ENCODE peak calls at places on chromosomes 2 and 18, in eight cellular contexts. One of them, this sample, is unnamed.

GRCh38 chr2:3974765-3975164 is 271.4 kb downstream of the DCDC2C start:
- DNase-seq in mammary epithelial cell: no peak
- DNase-seq in NT2/D1: no peak
- DNase-seq in neuronal stem cell: no peak
- DNase-seq in mesenchymal stem cell: no peak
- DNase-seq in adipocyte: no peak
- DNase-seq in astrocyte: no peak
- DNase-seq in H9: no peak
- DNase-seq in this sample: no peak

GRCh38 chr18:63131106-63131943 is 188.2 kb downstream of the BCL2 start:
- DNase-seq in mammary epithelial cell: peak; percentile 32
- DNase-seq in astrocyte: peak; percentile 12
- DNase-seq in neuronal stem cell: peak; percentile 43
- DNase-seq in H9: peak; percentile 43
- DNase-seq in NT2/D1: peak; percentile 1
- DNase-seq in adipocyte: peak; percentile 91
- DNase-seq in mesenchymal stem cell: peak; percentile 60
- DNase-seq in this sample: peak; percentile 76

GRCh38 chr18:59874166-59874565 is 25.6 kb upstream of the PMAIP1 start:
- DNase-seq in NT2/D1: no peak
- DNase-seq in mammary epithelial cell: peak; percentile 61
- DNase-seq in H9: no peak
- DNase-seq in mesenchymal stem cell: peak; percentile 93
- DNase-seq in neuronal stem cell: no peak
- DNase-seq in astrocyte: peak; percentile 91
- DNase-seq in adipocyte: peak; percentile 84
- DNase-seq in this sample: peak; percentile 92

GRCh38 chr2:119462574-119462973 is 30.9 kb downstream of the TMEM37 start:
- DNase-seq in astrocyte: no peak
- DNase-seq in mesenchymal stem cell: no peak
- DNase-seq in adipocyte: no peak
- DNase-seq in neuronal stem cell: no peak
- DNase-seq in NT2/D1: no peak
- DNase-seq in H9: no peak
- DNase-seq in mammary epithelial cell: no peak
- DNase-seq in this sample: no peak

GRCh38 chr18:9172506-9173127 is 36.0 kb downstream of the ANKRD12 start:
- DNase-seq in NT2/D1: no peak
- DNase-seq in neuronal stem cell: no peak
- DNase-seq in mammary epithelial cell: no peak
- DNase-seq in mesenchymal stem cell: no peak
- DNase-seq in astrocyte: no peak
- DNase-seq in adipocyte: no peak
- DNase-seq in H9: no peak
- DNase-seq in this sample: no peak

GRCh38 chr2:124678043-124678442 is 653.0 kb downstream of the CNTNAP5 start:
- DNase-seq in NT2/D1: no peak
- DNase-seq in neuronal stem cell: peak; percentile 8
- DNase-seq in H9: no peak
- DNase-seq in astrocyte: peak; percentile 4
- DNase-seq in adipocyte: no peak
- DNase-seq in mesenchymal stem cell: no peak
- DNase-seq in mammary epithelial cell: no peak
- DNase-seq in this sample: no peak

GRCh38 chr2:7467782-7468447 is 550.7 kb downstream of the RNF144A start:
- DNase-seq in adipocyte: no peak
- DNase-seq in neuronal stem cell: no peak
- DNase-seq in NT2/D1: no peak
- DNase-seq in H9: no peak
- DNase-seq in mammary epithelial cell: no peak
- DNase-seq in mesenchymal stem cell: no peak
- DNase-seq in astrocyte: no peak
- DNase-seq in this sample: no peak

GRCh38 chr18:23826850-23827620 is 137.8 kb downstream of the LAMA3 start:
- DNase-seq in adipocyte: no peak
- DNase-seq in neuronal stem cell: no peak
- DNase-seq in mesenchymal stem cell: no peak
- DNase-seq in astrocyte: no peak
- DNase-seq in mammary epithelial cell: peak; percentile 76
- DNase-seq in NT2/D1: no peak
- DNase-seq in H9: no peak
- DNase-seq in this sample: peak; percentile 40

GRCh38 chr2:9291866-9292265 is 85.3 kb downstream of the ASAP2 start:
- DNase-seq in NT2/D1: no peak
- DNase-seq in H9: no peak
- DNase-seq in astrocyte: no peak
- DNase-seq in mesenchymal stem cell: no peak
- DNase-seq in adipocyte: no peak
- DNase-seq in neuronal stem cell: no peak
- DNase-seq in mammary epithelial cell: no peak
- DNase-seq in this sample: no peak

GRCh38 chr2:169131587-169132512 is 62.5 kb downstream of the DHRS9 start:
- DNase-seq in astrocyte: peak; percentile 25
- DNase-seq in mammary epithelial cell: peak; percentile 80
- DNase-seq in H9: no peak
- DNase-seq in NT2/D1: no peak
- DNase-seq in neuronal stem cell: no peak
- DNase-seq in adipocyte: peak; percentile 71
- DNase-seq in mesenchymal stem cell: peak; percentile 53
- DNase-seq in this sample: peak; percentile 50

GRCh38 chr2:68040078-68040477 is 22.7 kb downstream of the C1D start:
- DNase-seq in NT2/D1: no peak
- DNase-seq in adipocyte: peak; percentile 13
- DNase-seq in neuronal stem cell: no peak
- DNase-seq in H9: no peak
- DNase-seq in mesenchymal stem cell: no peak
- DNase-seq in astrocyte: peak; percentile 27
- DNase-seq in mammary epithelial cell: no peak
- DNase-seq in this sample: peak; percentile 70

GRCh38 chr2:227724394-227725039 is at the start of gene SCYGR6:
- DNase-seq in H9: no peak
- DNase-seq in neuronal stem cell: no peak
- DNase-seq in NT2/D1: no peak
- DNase-seq in astrocyte: no peak
- DNase-seq in adipocyte: no peak
- DNase-seq in mesenchymal stem cell: no peak
- DNase-seq in mammary epithelial cell: no peak
- DNase-seq in this sample: no peak

GRCh38 chr2:32632089-32632488 is 4.2 kb downstream of the TTC27 start:
- DNase-seq in NT2/D1: no peak
- DNase-seq in mammary epithelial cell: peak; percentile 59
- DNase-seq in neuronal stem cell: no peak
- DNase-seq in adipocyte: peak; percentile 44
- DNase-seq in astrocyte: peak; percentile 42
- DNase-seq in mesenchymal stem cell: peak; percentile 71
- DNase-seq in H9: no peak
- DNase-seq in this sample: peak; percentile 72

GRCh38 chr2:241109210-241110088 is 7.4 kb upstream of the MTERF4 start:
- DNase-seq in adipocyte: no peak
- DNase-seq in mammary epithelial cell: no peak
- DNase-seq in NT2/D1: no peak
- DNase-seq in astrocyte: no peak
- DNase-seq in neuronal stem cell: no peak
- DNase-seq in mesenchymal stem cell: no peak
- DNase-seq in H9: no peak
- DNase-seq in this sample: no peak

GRCh38 chr18:22542400-22542835 is 124.7 kb upstream of the CTAGE1 start:
- DNase-seq in H9: no peak
- DNase-seq in mesenchymal stem cell: peak; percentile 65
- DNase-seq in mammary epithelial cell: peak; percentile 60
- DNase-seq in astrocyte: peak; percentile 75
- DNase-seq in neuronal stem cell: no peak
- DNase-seq in NT2/D1: no peak
- DNase-seq in adipocyte: peak; percentile 78
- DNase-seq in this sample: peak; percentile 79

GRCh38 chr2:207256026-207256425 is 90.3 kb upstream of the KLF7 start:
- DNase-seq in NT2/D1: no peak
- DNase-seq in astrocyte: peak; percentile 8
- DNase-seq in H9: no peak
- DNase-seq in neuronal stem cell: no peak
- DNase-seq in mesenchymal stem cell: no peak
- DNase-seq in mammary epithelial cell: no peak
- DNase-seq in adipocyte: no peak
- DNase-seq in this sample: no peak

GRCh38 chr2:205947621-205948495 is 138.1 kb downstream of the INO80D start:
- DNase-seq in NT2/D1: peak; percentile 67
- DNase-seq in astrocyte: peak; percentile 40
- DNase-seq in H9: peak; percentile 72
- DNase-seq in mesenchymal stem cell: peak; percentile 78
- DNase-seq in mammary epithelial cell: peak; percentile 35
- DNase-seq in adipocyte: peak; percentile 91
- DNase-seq in neuronal stem cell: peak; percentile 63
- DNase-seq in this sample: peak; percentile 83

GRCh38 chr2:23522726-23523410 is 137.9 kb downstream of the KLHL29 start:
- DNase-seq in mesenchymal stem cell: no peak
- DNase-seq in H9: no peak
- DNase-seq in astrocyte: no peak
- DNase-seq in mammary epithelial cell: no peak
- DNase-seq in adipocyte: no peak
- DNase-seq in NT2/D1: no peak
- DNase-seq in neuronal stem cell: no peak
- DNase-seq in this sample: no peak

GRCh38 chr18:54742120-54742519 is 86.2 kb upstream of the RAB27B start:
- DNase-seq in mammary epithelial cell: peak; percentile 33
- DNase-seq in mesenchymal stem cell: no peak
- DNase-seq in H9: no peak
- DNase-seq in NT2/D1: no peak
- DNase-seq in neuronal stem cell: no peak
- DNase-seq in astrocyte: peak; percentile 55
- DNase-seq in adipocyte: no peak
- DNase-seq in this sample: peak; percentile 32

DNA sequence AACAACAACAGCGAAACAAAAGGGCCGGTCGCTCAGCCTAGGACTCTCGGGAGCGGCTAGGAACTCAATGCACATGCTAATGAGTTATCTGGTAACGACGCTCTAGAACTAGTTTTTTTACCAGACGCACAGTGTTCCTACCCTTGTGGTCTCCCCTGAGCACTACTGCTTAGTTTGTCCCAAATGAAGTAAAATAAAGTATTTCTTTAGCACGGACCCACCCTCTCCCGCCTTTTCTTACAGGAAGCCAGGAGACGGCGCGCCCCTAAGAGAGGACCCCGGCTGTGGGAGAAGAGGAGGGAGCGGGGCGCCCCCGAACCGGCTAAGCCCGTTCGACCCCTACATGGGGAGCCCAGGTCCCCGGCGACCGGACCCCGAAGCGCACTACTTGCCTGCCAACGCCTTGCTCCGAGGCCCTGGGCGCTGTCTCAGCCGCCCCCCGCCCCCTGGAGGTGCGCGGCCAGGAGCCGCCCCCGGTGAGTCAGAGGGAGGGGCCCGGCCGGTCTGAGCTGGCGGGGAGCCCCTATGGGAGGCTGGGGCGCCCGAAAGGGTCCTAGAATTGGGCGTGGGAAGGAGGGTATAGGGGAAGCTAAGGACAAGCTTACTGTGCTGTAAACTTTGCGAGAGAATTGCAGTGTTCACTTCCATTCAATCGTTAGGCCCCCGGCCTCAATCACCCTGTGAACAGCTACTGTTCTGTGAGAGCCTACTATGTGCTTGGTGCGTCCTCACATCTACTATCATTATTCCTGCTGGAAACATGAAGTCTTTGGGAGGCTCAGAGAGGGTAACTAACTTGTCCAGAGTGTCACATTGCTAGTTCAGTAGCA is 3.6 kb upstream of the CAPG start:
- DNase-seq in NT2/D1: no peak
- DNase-seq in mammary epithelial cell: peak; percentile 52
- DNase-seq in adipocyte: peak; percentile 84
- DNase-seq in astrocyte: peak; percentile 41
- DNase-seq in neuronal stem cell: no peak
- DNase-seq in mesenchymal stem cell: peak; percentile 63
- DNase-seq in H9: no peak
- DNase-seq in this sample: peak; percentile 83
- H3K9ac ChIP-seq in NT2/D1: peak overlapping the region; percentile 70
- H3K9ac ChIP-seq in mammary epithelial cell: peak overlapping the region; percentile 81
- H3K9ac ChIP-seq in adipocyte: peak overlapping the region; percentile 86
- H3K9ac ChIP-seq in astrocyte: peak overlapping the region; percentile 83
- H3K9ac ChIP-seq in neuronal stem cell: no peak overlapping the region
- H3K9ac ChIP-seq in mesenchymal stem cell: peak overlapping the region; percentile 91
- H3K9ac ChIP-seq in H9: peak overlapping the region; percentile 76
- H3K9ac ChIP-seq in this sample: peak overlapping the region; percentile 84

GRCh38 chr2:185638771-185639170 is 99.8 kb upstream of the FSIP2 start:
- DNase-seq in neuronal stem cell: no peak
- DNase-seq in adipocyte: no peak
- DNase-seq in mammary epithelial cell: no peak
- DNase-seq in NT2/D1: no peak
- DNase-seq in astrocyte: no peak
- DNase-seq in H9: no peak
- DNase-seq in mesenchymal stem cell: no peak
- DNase-seq in this sample: no peak
- H3K4me1 ChIP-seq in neuronal stem cell: no peaks in the 10 kb centered on the region
- H3K4me1 ChIP-seq in adipocyte: no peaks in the 10 kb centered on the region
- H3K4me1 ChIP-seq in mammary epithelial cell: no peaks in the 10 kb centered on the region
- H3K4me1 ChIP-seq in NT2/D1: no peaks in the 10 kb centered on the region
- H3K4me1 ChIP-seq in astrocyte: no peaks in the 10 kb centered on the region
- H3K4me1 ChIP-seq in H9: no peaks in the 10 kb centered on the region
- H3K4me1 ChIP-seq in mesenchymal stem cell: no peaks in the 10 kb centered on the region
- H3K4me1 ChIP-seq in this sample: no peaks in the 10 kb centered on the region

GRCh38 chr2:159659474-159659873 is 43.1 kb upstream of the BAZ2B start:
- DNase-seq in H9: no peak
- DNase-seq in mesenchymal stem cell: no peak
- DNase-seq in neuronal stem cell: no peak
- DNase-seq in NT2/D1: no peak
- DNase-seq in adipocyte: no peak
- DNase-seq in mammary epithelial cell: no peak
- DNase-seq in astrocyte: no peak
- DNase-seq in this sample: no peak

GRCh38 chr2:159658887-159659437 is 42.6 kb upstream of the BAZ2B start:
- DNase-seq in NT2/D1: no peak
- DNase-seq in adipocyte: peak; percentile 81
- DNase-seq in astrocyte: peak; percentile 52
- DNase-seq in mammary epithelial cell: no peak
- DNase-seq in neuronal stem cell: no peak
- DNase-seq in mesenchymal stem cell: no peak
- DNase-seq in H9: no peak
- DNase-seq in this sample: peak; percentile 52

DNA sequence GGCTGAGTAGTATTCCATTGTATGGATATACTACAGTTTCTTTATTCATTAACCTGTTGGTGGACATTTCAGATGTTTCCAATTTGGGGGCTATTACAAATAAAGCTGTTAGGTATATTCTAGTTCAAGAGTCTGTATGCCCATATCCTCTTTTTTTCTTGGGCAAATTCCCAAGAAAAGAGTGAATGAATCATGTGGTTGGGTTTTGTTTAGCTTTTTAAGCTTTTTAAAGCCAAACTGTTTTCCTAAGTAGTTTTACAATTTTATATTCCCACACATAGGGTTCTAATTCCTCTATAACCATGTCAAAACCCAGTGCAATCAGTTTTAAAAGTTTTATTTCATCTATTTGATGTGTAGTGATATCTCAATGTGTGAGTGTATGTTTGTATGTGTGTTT is 44.9 kb upstream of the BAZ2B start:
- DNase-seq in neuronal stem cell: no peak
- DNase-seq in NT2/D1: no peak
- DNase-seq in astrocyte: peak; percentile 26
- DNase-seq in H9: no peak
- DNase-seq in mammary epithelial cell: no peak
- DNase-seq in adipocyte: peak; percentile 10
- DNase-seq in mesenchymal stem cell: peak; percentile 6
- DNase-seq in this sample: peak; percentile 41
- H3K9ac ChIP-seq in neuronal stem cell: no peak overlapping the region
- H3K9ac ChIP-seq in NT2/D1: no peak overlapping the region
- H3K9ac ChIP-seq in astrocyte: no peak overlapping the region
- H3K9ac ChIP-seq in H9: no peak overlapping the region
- H3K9ac ChIP-seq in mammary epithelial cell: no peak overlapping the region
- H3K9ac ChIP-seq in adipocyte: no peak overlapping the region
- H3K9ac ChIP-seq in mesenchymal stem cell: no peak overlapping the region
- H3K9ac ChIP-seq in this sample: no peak overlapping the region

GRCh38 chr18:49026501-49027378 is 76.0 kb upstream of the SMAD7 start:
- DNase-seq in astrocyte: no peak
- DNase-seq in NT2/D1: no peak
- DNase-seq in adipocyte: no peak
- DNase-seq in mesenchymal stem cell: no peak
- DNase-seq in H9: no peak
- DNase-seq in mammary epithelial cell: no peak
- DNase-seq in neuronal stem cell: no peak
- DNase-seq in this sample: no peak
- H3K4me1 ChIP-seq in astrocyte: no peaks in the 10 kb centered on the region
- H3K4me1 ChIP-seq in NT2/D1: peaks cover 9% of the 10 kb centered on the region
- H3K4me1 ChIP-seq in adipocyte: peaks cover 9% of the 10 kb centered on the region
- H3K4me1 ChIP-seq in mesenchymal stem cell: peaks cover 1% of the 10 kb centered on the region
- H3K4me1 ChIP-seq in H9: no peaks in the 10 kb centered on the region
- H3K4me1 ChIP-seq in mammary epithelial cell: peaks cover under 1% of the 10 kb centered on the region
- H3K4me1 ChIP-seq in neuronal stem cell: peaks cover 2% of the 10 kb centered on the region
- H3K4me1 ChIP-seq in this sample: peaks cover 8% of the 10 kb centered on the region

This sample was measured in GM23248.